ENCODE peak calls at places on chromosomes 7 and 10, in four cellular contexts. G is IMR-90, E is K562, X is GM12878. Z is an unnamed sample.

GRCh38 chr10:93115661-93116383 is 42.1 kb downstream of the CYP26A1 start:
- DNase-seq in G (peak), X (peak), E (peak), Z (peak)

GRCh38 chr7:113677811-113678210 is 241.0 kb downstream of the PPP1R3A start:
- DNase-seq in X (no peak), E (no peak), G (no peak), Z (no peak)

GRCh38 chr7:80434043-80434442 is 77.8 kb downstream of the GNAT3 start:
- DNase-seq in G (no peak), X (no peak), E (no peak), Z (no peak)

GRCh38 chr10:114477285-114477684 is 73.0 kb upstream of the AFAP1L2 start:
- DNase-seq in X (no peak), G (no peak), E (no peak), Z (no peak)

GRCh38 chr10:31484407-31485135 is 165.6 kb downstream of the ZEB1 start:
- DNase-seq in G (peak), E (no peak), X (no peak), Z (no peak)

GRCh38 chr7:24517166-24517565 is 56.1 kb upstream of the PALS2 start:
- DNase-seq in X (no peak), G (no peak), E (no peak), Z (no peak)

GRCh38 chr7:12258074-12258473 is 47.0 kb downstream of the TMEM106B start:
- DNase-seq in E (no peak), X (no peak), G (no peak), Z (no peak)

GRCh38 chr10:60238408-60239100 is 151.1 kb downstream of the ANK3 start:
- DNase-seq in G (peak), E (peak), X (peak), Z (no peak)

GRCh38 chr7:148478551-148478950 is 112.0 kb upstream of the C7orf33 start:
- DNase-seq in E (no peak), G (no peak), X (no peak), Z (no peak)

GRCh38 chr10:96478317-96478716 is 35.4 kb downstream of the TLL2 start:
- DNase-seq in X (no peak), G (no peak), E (no peak), Z (no peak)

GRCh38 chr10:92822060-92822634 is 26.2 kb upstream of the EXOC6 start:
- DNase-seq in E (peak), G (peak), X (no peak), Z (peak)

GRCh38 chr10:58334817-58335305 is at the start of gene UBE2D1:
- DNase-seq in E (peak), G (peak), X (peak), Z (peak)
- TF ChIP-seq FOS in E (no peak), G (no peak), X (no peak), Z (no peak)

GRCh38 chr7:47455872-47456185 is 126.1 kb downstream of the TNS3 start:
- DNase-seq in X (no peak), E (no peak), G (no peak), Z (no peak)

GRCh38 chr7:47456210-47456955 is 125.5 kb downstream of the TNS3 start:
- DNase-seq in G (no peak), E (no peak), X (no peak), Z (no peak)

GRCh38 chr7:47460251-47460989 is 121.5 kb downstream of the TNS3 start:
- DNase-seq in G (no peak), E (no peak), X (no peak), Z (no peak)

GRCh38 chr7:47458486-47458885 is 123.4 kb downstream of the TNS3 start:
- DNase-seq in E (no peak), G (no peak), X (no peak), Z (no peak)

GRCh38 chr7:47458057-47458456 is 123.9 kb downstream of the TNS3 start:
- DNase-seq in X (no peak), G (peak), E (no peak), Z (peak)
- TF ChIP-seq FOS in X (no peak), G (peak), E (no peak), Z (peak)

DNA sequence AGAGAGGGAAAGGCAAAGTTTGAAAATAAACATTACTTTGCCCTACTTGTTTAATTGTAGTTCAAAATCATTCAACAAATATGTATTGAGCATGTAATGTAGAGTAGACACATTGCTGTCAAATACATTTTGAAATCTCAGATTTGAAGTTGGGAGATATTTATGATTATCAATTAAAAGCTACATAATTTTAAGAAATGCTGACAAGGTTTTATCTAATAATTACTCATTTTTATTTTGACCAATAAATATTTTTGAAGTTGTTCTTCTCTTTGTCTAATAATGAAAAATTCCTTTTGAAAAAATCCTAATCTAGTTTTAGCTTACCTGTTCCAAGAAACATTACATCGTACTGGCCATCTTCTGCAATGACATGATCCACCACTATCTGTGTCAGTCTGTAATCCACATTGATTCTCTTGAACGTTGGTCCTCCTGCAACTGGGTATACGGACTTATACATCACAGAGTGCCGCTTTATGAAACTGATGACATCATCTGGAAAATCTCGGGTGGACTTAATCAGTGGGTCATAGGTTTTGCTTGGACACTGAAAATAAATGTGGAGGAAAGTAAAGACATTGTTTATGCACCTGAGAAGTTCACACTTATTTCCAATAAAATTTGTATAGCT is 164.7 kb downstream of the SEMA3D start:
- DNase-seq in E (no peak), G (no peak), X (no peak), Z (no peak)
- TF ChIP-seq FOS in E (no peak), G (no peak), X (no peak), Z (no peak)

GRCh38 chr7:147282204-147282603 is 1165.6 kb downstream of the CNTNAP2 start:
- DNase-seq in G (no peak), E (no peak), X (no peak), Z (no peak)
- TF ChIP-seq FOS in G (no peak), E (no peak), X (no peak), Z (no peak)

GRCh38 chr10:21533577-21534475 is at the start of gene MLLT10:
- DNase-seq in E (peak), G (peak), X (peak), Z (peak)

GRCh38 chr10:21536874-21537273 is 2.8 kb downstream of the MLLT10 start:
- DNase-seq in X (no peak), E (no peak), G (no peak), Z (no peak)

GRCh38 chr10:21535494-21535818 is 1.4 kb downstream of the MLLT10 start:
- DNase-seq in G (no peak), E (no peak), X (no peak), Z (peak)

GRCh38 chr10:21532694-21533576 is 1.1 kb upstream of the MLLT10 start:
- DNase-seq in G (no peak), E (no peak), X (no peak), Z (peak)

GRCh38 chr10:21534611-21535493 is 820 bp downstream of the MLLT10 start:
- DNase-seq in X (no peak), E (peak), G (peak), Z (peak)
- TF ChIP-seq FOS in X (no peak), E (no peak), G (no peak), Z (no peak)

GRCh38 chr10:127428385-127428980 is 120.6 kb upstream of the NPS start:
- DNase-seq in X (no peak), G (no peak), E (no peak), Z (no peak)

GRCh38 chr10:127427926-127428325 is 121.2 kb upstream of the NPS start:
- DNase-seq in E (no peak), X (no peak), G (no peak), Z (no peak)

GRCh38 chr10:127429601-127430312 is 119.4 kb upstream of the NPS start:
- DNase-seq in G (no peak), E (no peak), X (no peak), Z (no peak)

GRCh38 chr10:127424594-127425264 is 124.4 kb upstream of the NPS start:
- DNase-seq in E (no peak), G (peak), X (no peak), Z (no peak)

GRCh38 chr10:127426746-127427145 is 122.4 kb upstream of the NPS start:
- DNase-seq in E (no peak), X (no peak), G (peak), Z (no peak)
- TF ChIP-seq FOS in E (no peak), X (no peak), G (no peak), Z (no peak)

GRCh38 chr10:8044331-8044907 is 10.1 kb upstream of the GATA3 start:
- DNase-seq in G (no peak), E (no peak), X (no peak), Z (peak)

GRCh38 chr10:8043569-8044306 is 10.8 kb upstream of the GATA3 start:
- DNase-seq in E (no peak), X (no peak), G (no peak), Z (peak)

GRCh38 chr10:8045728-8046494 is 8.6 kb upstream of the GATA3 start:
- DNase-seq in X (no peak), E (no peak), G (no peak), Z (peak)

GRCh38 chr10:8042864-8043568 is 11.5 kb upstream of the GATA3 start:
- DNase-seq in E (no peak), G (no peak), X (no peak), Z (peak)

GRCh38 chr10:8044908-8045727 is 9.4 kb upstream of the GATA3 start:
- DNase-seq in E (no peak), G (no peak), X (no peak), Z (peak)
- TF ChIP-seq FOS in E (no peak), G (no peak), X (no peak), Z (no peak)

DNA sequence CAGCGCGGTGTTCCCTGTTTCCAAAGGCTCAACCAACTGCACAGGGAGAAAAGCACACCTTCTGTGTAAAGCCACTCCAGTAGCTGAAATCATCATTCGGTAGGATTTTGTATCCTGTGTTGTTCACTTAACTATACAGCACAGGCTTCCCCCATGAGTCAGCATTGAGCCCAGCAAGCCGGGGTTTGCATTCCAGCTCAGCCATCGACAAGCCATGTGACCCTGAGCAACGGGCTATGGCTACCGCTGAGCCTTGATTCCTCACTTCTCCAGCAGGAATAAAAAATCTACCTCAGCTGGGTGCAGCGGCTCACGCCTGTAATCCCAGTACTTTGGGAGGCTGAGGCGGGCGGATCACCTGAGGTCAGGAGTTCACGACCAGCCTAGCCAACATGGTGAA is 44.1 kb upstream of the ATP6V0A4 start:
- DNase-seq in X (no peak), E (peak), G (peak), Z (no peak)
- TF ChIP-seq FOS in X (no peak), E (no peak), G (no peak), Z (no peak)